ENCODE peak calls at places on chromosomes 16 and 17, in eight cellular contexts. W is HCT116, E is transverse colon, L is tibial nerve, G is esophagus squamous epithelium, Q is fibroblast of lung, M is endodermal cell, O is adrenal gland. A is an unnamed sample.

GRCh38 chr16:79842197-79842596 is 241.7 kb upstream of the MAF start:
- DNase-seq in O (no peak), M (no peak), G (no peak), W (no peak), L (no peak), E (no peak), Q (no peak), A (no peak)

GRCh38 chr16:9159839-9160550 is 68.6 kb downstream of the HAPSTR1 start:
- DNase-seq in L (peak; percentile 32), W (peak; percentile 75), O (peak; percentile 64), M (peak; percentile 95), E (peak; percentile 63), Q (peak; percentile 51), G (no peak), A (peak; percentile 58)

GRCh38 chr16:28543072-28543471 is 4.3 kb upstream of the NUPR1 start:
- DNase-seq in W (no peak), L (peak; percentile 44), O (no peak), E (peak; percentile 82), M (no peak), G (no peak), Q (no peak), A (peak; percentile 6)

GRCh38 chr16:54174201-54174600 is 112.4 kb downstream of the IRX3 start:
- DNase-seq in G (no peak), W (no peak), O (no peak), E (no peak), L (no peak), M (peak; percentile 67), Q (no peak), A (no peak)

GRCh38 chr16:80167657-80168056 is 373.1 kb upstream of the DYNLRB2 start:
- DNase-seq in E (no peak), W (no peak), Q (no peak), L (no peak), M (no peak), O (no peak), G (no peak), A (no peak)

GRCh38 chr17:41717408-41718286 is 5.5 kb downstream of the GAST start:
- DNase-seq in W (no peak), M (no peak), E (no peak), L (no peak), G (no peak), O (no peak), Q (no peak), A (no peak)

GRCh38 chr16:78553268-78554044 is 454.0 kb downstream of the WWOX start:
- DNase-seq in L (no peak), G (no peak), W (no peak), O (no peak), Q (no peak), M (peak; percentile 71), E (no peak), A (no peak)

GRCh38 chr17:47996201-47996600 is 25.3 kb downstream of the CDK5RAP3 start:
- DNase-seq in W (no peak), E (no peak), G (no peak), Q (no peak), M (no peak), L (no peak), O (no peak), A (no peak)

GRCh38 chr17:29257756-29258155 is 11.1 kb downstream of the CRYBA1 start:
- DNase-seq in E (no peak), L (no peak), G (no peak), O (no peak), M (no peak), Q (peak; percentile 79), W (no peak), A (no peak)

GRCh38 chr17:61904094-61904710 is 23.6 kb downstream of the INTS2 start:
- DNase-seq in L (no peak), W (no peak), G (no peak), E (peak; percentile 30), O (no peak), Q (no peak), M (no peak), A (no peak)

GRCh38 chr17:63309021-63309420 is 137.1 kb downstream of the CYB561 start:
- DNase-seq in G (no peak), O (no peak), Q (peak; percentile 60), E (no peak), L (no peak), M (no peak), W (no peak), A (no peak)

DNA sequence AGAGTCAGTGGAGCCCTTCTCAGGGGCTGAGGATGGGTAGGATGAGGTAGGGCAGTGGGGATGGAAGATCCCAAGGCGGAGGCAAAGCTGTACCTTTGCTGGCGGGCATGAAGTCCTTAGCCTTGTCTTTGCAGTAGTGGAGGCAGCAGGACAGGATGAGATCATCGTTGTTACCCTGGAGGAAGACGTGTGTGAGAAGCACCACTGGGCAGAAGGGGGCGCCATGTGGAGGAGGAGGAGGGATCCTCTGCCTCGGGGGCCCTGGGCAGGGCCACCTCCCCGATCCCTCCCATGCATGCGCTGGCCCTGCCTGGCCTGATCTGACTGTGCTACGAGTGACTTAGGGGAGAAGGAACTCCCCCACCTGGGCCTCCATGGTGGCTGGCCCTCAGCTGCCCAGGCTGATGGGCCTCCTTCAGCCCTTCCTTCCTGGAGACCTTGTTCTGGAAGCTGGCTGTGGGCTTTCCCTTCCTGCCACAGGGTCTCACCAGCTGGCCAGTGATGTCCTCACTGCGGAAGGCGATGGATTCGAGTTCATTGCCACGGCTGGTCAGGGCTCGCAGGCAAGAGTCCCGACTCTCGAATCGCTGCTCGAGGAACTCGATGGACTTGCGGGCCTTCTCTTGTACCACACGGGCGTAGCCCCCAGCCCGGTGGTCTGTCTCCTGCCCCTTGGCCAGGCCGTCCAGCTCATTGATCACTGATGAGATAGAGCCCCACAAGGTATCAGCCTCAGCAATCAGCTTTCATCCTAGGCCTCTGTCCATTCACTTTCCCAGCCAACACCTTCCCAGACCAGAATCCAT is 10.3 kb downstream of the HIC1 start:
- DNase-seq in Q (no peak), W (no peak), M (peak; percentile 97), O (no peak), G (no peak), E (peak; percentile 46), L (no peak), A (peak; percentile 53)
- TF ChIP-seq CTCF in Q (peak; percentile 16), W (peak; percentile 48), M (peak; percentile 82), O (peak; percentile 43), G (peak; percentile 6), E (no peak), L (peak; percentile 15), A (peak; percentile 70)

DNA sequence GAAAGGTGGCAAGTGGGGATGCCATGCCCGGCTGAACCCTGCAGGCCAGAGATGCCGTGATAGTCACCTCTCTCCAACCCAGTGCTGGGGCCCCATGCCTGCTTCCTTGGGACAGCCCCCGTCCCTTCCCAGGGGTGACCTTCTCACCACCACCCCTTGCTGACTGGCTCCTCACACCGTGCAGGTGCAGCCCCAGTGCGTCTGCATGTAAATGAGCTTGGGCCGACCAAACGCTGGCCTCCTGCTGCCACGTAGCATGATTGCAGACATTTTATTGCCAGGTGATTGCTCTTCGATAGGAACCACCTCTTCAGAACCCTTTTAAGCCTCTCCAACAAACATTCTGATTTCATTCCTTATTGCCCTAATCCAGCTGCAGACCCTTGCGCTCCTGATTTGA is 32.5 kb downstream of the ASIC2 start:
- DNase-seq in M (no peak), E (peak; percentile 48), Q (no peak), L (no peak), G (no peak), O (no peak), W (no peak), A (no peak)
- H3K9me3 ChIP-seq in M (no peaks in the 10 kb centered on the region), E (no peaks in the 10 kb centered on the region), Q (no peaks in the 10 kb centered on the region), L (no peaks in the 10 kb centered on the region), G (no peaks in the 10 kb centered on the region), O (no peaks in the 10 kb centered on the region), W (no peaks in the 10 kb centered on the region), A (no peaks in the 10 kb centered on the region)

DNA sequence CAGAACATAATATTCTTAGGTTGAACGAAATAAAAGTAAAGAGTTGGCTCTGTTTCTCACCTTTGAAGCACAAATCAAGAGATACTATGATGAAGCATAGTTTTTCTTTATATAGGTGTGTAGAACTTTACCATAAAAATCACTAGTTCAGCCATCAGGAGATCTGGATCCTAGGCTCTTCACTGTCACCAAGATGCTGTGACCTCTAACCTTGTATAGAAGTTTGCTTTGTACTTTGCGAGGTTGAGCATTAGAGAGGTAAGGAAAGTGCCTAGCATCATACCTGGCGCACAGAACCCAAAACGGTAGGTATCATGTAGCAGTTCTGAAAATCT is 553 bp upstream of the CDC6 start:
- DNase-seq in Q (no peak), O (no peak), E (no peak), G (no peak), L (no peak), M (no peak), W (no peak), A (no peak)
- H3K4me3 ChIP-seq in Q (no peak overlapping the region), O (no peak overlapping the region), E (no peak overlapping the region), G (peak overlapping the region; percentile 38), L (no peak overlapping the region), M (no peak overlapping the region), W (no peak overlapping the region), A (peak overlapping the region; percentile 16)

GRCh38 chr17:68784431-68784830 is 170.8 kb downstream of the ABCA8 start:
- DNase-seq in E (no peak), M (no peak), O (no peak), W (no peak), L (no peak), G (no peak), Q (no peak), A (no peak)

GRCh38 chr17:68789203-68789962 is 165.8 kb downstream of the ABCA8 start:
- DNase-seq in W (no peak), Q (no peak), L (no peak), G (no peak), O (no peak), M (no peak), E (no peak), A (no peak)

GRCh38 chr17:68782829-68783228 is 172.4 kb downstream of the ABCA8 start:
- DNase-seq in Q (peak; percentile 49), W (no peak), G (no peak), M (no peak), E (no peak), O (peak; percentile 48), L (peak; percentile 39), A (no peak)

GRCh38 chr17:68783861-68784260 is 171.3 kb downstream of the ABCA8 start:
- DNase-seq in L (no peak), M (no peak), E (no peak), W (no peak), O (peak; percentile 45), Q (no peak), G (no peak), A (no peak)

DNA sequence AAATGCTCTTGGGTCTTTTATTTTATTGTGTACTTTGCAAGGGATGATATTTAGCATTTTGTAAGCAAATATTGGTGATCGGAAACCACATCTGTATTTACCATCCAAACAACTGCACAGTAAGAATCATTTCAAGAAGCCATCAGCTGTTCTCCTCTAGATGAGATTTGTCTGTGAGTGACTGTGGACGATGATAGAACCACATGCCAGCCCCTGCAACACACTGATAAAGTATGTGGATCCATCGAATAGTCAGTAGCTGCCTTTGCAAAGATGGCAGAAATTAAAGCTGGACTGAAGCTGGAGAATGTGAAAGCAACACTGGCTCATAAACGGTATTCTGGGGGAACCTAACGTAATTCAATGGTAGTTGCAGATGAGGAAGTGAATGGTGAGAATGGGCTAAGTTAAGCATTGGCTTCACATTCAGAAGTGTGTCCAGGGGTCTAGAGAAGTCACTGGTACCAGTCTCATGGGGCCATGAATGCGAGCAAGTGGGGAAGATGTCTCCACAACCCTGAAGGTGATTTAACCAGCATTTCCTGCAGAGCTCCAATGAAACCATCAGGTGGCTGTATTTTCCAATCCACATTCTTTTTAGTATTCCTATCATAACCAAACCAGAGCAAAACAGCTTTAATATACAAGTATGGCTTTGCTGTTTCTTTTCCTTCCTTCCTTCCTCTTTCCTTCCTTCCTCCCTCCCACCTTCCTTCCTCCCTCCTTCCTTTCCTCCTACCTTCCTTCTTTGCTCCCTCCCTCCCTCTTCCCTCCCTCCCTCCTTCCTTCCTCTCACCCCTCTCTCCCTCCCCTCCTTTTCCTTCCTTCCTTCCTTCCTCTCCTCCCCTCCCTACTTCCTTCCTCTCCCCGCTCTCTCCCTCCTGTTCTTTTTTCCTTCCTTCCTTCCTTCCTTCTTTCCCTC is 169.4 kb downstream of the ABCA8 start:
- DNase-seq in Q (no peak), G (no peak), E (no peak), O (no peak), M (no peak), W (no peak), L (no peak), A (no peak)
- TF ChIP-seq CTCF in Q (no peak), G (no peak), E (no peak), O (no peak), M (no peak), W (no peak), L (no peak), A (no peak)

A was measured in OCI-LY7.